ENCODE peak calls at places on chromosomes 2 and 18, in four cellular contexts. L, E, F and B are unnamed samples.

GRCh38 chr2:152406119-152406835 is 71.3 kb downstream of the FMNL2 start:
- DNase-seq in E (no peak), F (no peak), L (no peak), B (no peak)

GRCh38 chr18:13178976-13179375 is 39.6 kb upstream of the LDLRAD4 start:
- DNase-seq in E (no peak), L (no peak), F (no peak), B (no peak)

GRCh38 chr18:5705393-5705792 is 161.6 kb upstream of the EPB41L3 start:
- DNase-seq in L (no peak), F (no peak), E (no peak), B (no peak)

GRCh38 chr18:40094441-40094840 is 1860.6 kb upstream of the PIK3C3 start:
- DNase-seq in F (no peak), E (no peak), L (no peak), B (no peak)

GRCh38 chr2:24972315-24972958 is 682 bp upstream of the DNAJC27 start:
- DNase-seq in L (peak), F (peak), E (peak), B (peak)

GRCh38 chr18:43539862-43540261 is 262.6 kb upstream of the SYT4 start:
- DNase-seq in L (no peak), E (no peak), F (no peak), B (no peak)

GRCh38 chr2:51918113-51918512 is 886.2 kb upstream of the NRXN1 start:
- DNase-seq in L (no peak), F (no peak), E (no peak), B (no peak)

GRCh38 chr2:47243596-47244323 is 88.7 kb upstream of the STPG4 start:
- DNase-seq in L (no peak), E (no peak), F (no peak), B (no peak)

GRCh38 chr18:14747513-14748474 is at the start of gene ANKRD30B:
- DNase-seq in E (no peak), L (no peak), F (no peak), B (no peak)

GRCh38 chr2:108073425-108074072 is 87.2 kb downstream of the SLC5A7 start:
- DNase-seq in F (no peak), E (no peak), L (no peak), B (no peak)

GRCh38 chr2:119525574-119525973 is 1.3 kb upstream of the SCTR start:
- DNase-seq in L (no peak), F (no peak), E (no peak), B (no peak)

GRCh38 chr2:72115361-72116080 is 32.1 kb downstream of the CYP26B1 start:
- DNase-seq in L (no peak), E (no peak), F (no peak), B (no peak)

GRCh38 chr2:129004940-129005490 is 686.3 kb upstream of the HS6ST1 start:
- DNase-seq in L (no peak), F (no peak), E (no peak), B (no peak)

GRCh38 chr2:46351388-46352141 is 54.4 kb downstream of the EPAS1 start:
- DNase-seq in L (no peak), E (no peak), F (no peak), B (no peak)

GRCh38 chr2:23801396-23801795 is 125.5 kb downstream of the ATAD2B start:
- DNase-seq in F (no peak), L (no peak), E (no peak), B (no peak)

GRCh38 chr2:3219536-3219935 is 158.1 kb downstream of the EIPR1 start:
- DNase-seq in F (no peak), E (no peak), L (no peak), B (no peak)

GRCh38 chr2:3224681-3225080 is 152.9 kb downstream of the EIPR1 start:
- DNase-seq in E (no peak), L (no peak), F (no peak), B (no peak)

GRCh38 chr2:3222636-3223035 is 155.0 kb downstream of the EIPR1 start:
- DNase-seq in E (no peak), L (no peak), F (peak), B (no peak)

GRCh38 chr2:3217646-3218045 is 160.0 kb downstream of the EIPR1 start:
- DNase-seq in E (no peak), L (no peak), F (no peak), B (no peak)

GRCh38 chr2:3223080-3223923 is 154.3 kb downstream of the EIPR1 start:
- DNase-seq in E (no peak), L (no peak), F (peak), B (no peak)
- TF ChIP-seq FOXK2 in E (no peak), L (no peak), F (no peak), B (no peak)

GRCh38 chr2:165793779-165794519 is at the start of gene GALNT3:
- DNase-seq in E (no peak), L (no peak), F (no peak), B (peak)

GRCh38 chr2:165787334-165787733 is 6.7 kb downstream of the GALNT3 start:
- DNase-seq in L (no peak), F (no peak), E (no peak), B (no peak)

GRCh38 chr2:165793161-165793778 is 777 bp downstream of the GALNT3 start:
- DNase-seq in F (no peak), E (no peak), L (no peak), B (peak)

GRCh38 chr2:165791811-165792454 is 2.1 kb downstream of the GALNT3 start:
- DNase-seq in F (no peak), L (no peak), E (no peak), B (no peak)

DNA sequence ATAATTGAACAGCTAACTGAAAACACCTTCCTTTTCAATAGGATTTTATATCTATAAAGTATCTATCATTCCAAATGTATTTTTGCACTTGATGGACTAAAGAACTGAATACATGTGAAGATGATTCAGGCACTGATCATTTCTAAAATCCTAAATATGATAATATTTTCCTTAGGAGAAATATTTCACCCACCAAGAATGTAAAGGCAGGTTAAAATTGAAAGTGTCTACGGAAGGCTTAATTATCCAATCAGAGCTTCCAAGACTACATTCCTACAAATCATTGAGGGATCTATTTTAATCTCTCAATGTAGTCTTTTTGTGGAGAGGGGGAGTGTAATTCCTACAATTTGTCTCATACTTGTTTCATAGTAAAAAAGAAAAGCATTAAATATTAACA is 3.6 kb downstream of the GALNT3 start:
- DNase-seq in E (no peak), F (no peak), L (no peak), B (no peak)
- TF ChIP-seq FOXK2 in E (no peak), F (no peak), L (no peak), B (no peak)

GRCh38 chr18:50193796-50194622 is 938 bp downstream of the MYO5B start:
- DNase-seq in L (no peak), F (no peak), E (no peak), B (peak)
- TF ChIP-seq FOXK2 in L (no peak), F (no peak), E (no peak), B (no peak)

DNA sequence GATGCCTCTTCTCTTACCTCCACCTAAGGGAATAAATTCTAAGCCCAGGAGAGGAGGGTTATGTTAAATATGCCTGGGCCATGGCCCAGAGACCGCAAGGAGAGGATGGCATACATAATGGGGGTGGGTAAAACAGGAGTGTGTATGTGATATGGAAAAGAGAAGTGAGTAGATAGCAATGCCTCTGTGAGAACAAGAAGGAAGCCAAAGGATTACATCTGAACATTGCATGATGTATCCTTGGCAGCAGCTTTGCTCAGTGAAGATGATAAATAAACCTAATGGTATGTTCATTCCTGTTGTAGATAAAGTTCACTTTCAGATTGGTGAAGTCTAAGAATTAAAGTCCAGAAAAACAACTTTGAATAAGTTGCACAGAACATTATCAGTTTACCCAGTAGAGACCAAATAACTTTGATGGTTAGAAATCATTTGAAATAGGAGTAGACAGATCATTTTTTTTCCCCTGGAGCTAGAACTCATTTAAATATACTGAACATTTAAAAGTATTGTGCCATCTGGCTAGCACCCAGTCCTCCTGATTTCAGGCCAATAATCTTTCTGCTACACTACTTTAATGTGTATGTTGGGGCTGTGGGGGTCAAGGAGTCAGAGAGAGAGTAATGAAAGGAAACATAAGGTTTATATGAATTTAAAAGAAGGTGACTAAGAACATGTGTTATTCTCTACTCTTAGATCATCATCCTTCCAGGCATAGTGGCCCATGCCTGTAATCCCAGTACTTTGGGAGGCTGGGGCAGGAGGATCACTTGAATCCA is 231.7 kb downstream of the PARD3B start:
- DNase-seq in F (no peak), L (no peak), E (no peak), B (no peak)
- TF ChIP-seq FOXK2 in F (no peak), L (no peak), E (no peak), B (no peak)

GRCh38 chr2:223860809-223861738 is 23.7 kb upstream of the AP1S3 start:
- DNase-seq in L (peak), F (no peak), E (no peak), B (no peak)
- TF ChIP-seq FOXK2 in L (no peak), F (no peak), E (no peak), B (no peak)

GRCh38 chr18:67514901-67515540 is 1.5 kb downstream of the DSEL start:
- DNase-seq in L (no peak), E (no peak), F (no peak), B (no peak)

GRCh38 chr18:67515987-67516431 is 511 bp downstream of the DSEL start:
- DNase-seq in E (peak), L (peak), F (no peak), B (peak)

GRCh38 chr18:67516432-67517223 is at the start of gene DSEL:
- DNase-seq in E (peak), L (peak), F (peak), B (peak)

GRCh38 chr18:67518566-67518965 is 2.0 kb upstream of the DSEL start:
- DNase-seq in F (no peak), L (no peak), E (no peak), B (no peak)

DNA sequence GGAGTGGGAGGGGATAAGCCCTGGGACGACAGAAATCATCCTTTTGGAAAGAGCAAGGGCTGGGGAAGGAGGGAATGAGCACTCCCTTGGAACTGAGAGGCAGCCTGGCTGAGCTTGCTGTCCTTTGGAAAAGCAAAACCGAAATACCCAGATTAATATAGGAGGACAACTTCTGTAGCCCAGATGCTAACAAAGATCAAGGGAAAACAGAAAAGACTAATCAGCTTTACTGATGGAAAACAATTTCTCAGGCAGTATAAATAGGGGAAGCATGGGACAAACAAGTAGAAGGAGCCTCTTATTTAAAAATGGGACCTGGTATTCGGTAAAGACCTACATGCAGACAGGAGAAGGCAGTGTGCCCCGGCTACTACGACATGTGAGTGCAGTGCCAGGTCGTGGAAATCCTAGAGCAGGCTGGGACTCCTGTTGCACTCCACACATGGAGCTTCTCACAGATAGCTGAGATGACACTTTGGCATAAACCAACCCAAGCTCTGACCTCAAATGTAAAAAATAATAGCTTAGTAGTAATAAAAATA is 775 bp upstream of the DSEL start:
- DNase-seq in F (no peak), L (no peak), E (no peak), B (no peak)
- TF ChIP-seq FOXK2 in F (no peak), L (no peak), E (no peak), B (no peak)

GRCh38 chr2:213234641-213235040 is 49.6 kb upstream of the SPAG16 start:
- DNase-seq in F (no peak), L (no peak), E (no peak), B (no peak)

GRCh38 chr2:213235741-213236140 is 48.5 kb upstream of the SPAG16 start:
- DNase-seq in E (no peak), L (no peak), F (no peak), B (no peak)

GRCh38 chr2:213237787-213238186 is 46.5 kb upstream of the SPAG16 start:
- DNase-seq in F (no peak), E (no peak), L (no peak), B (no peak)

GRCh38 chr2:213238753-213239591 is 45.3 kb upstream of the SPAG16 start:
- DNase-seq in L (peak), E (no peak), F (no peak), B (no peak)

DNA sequence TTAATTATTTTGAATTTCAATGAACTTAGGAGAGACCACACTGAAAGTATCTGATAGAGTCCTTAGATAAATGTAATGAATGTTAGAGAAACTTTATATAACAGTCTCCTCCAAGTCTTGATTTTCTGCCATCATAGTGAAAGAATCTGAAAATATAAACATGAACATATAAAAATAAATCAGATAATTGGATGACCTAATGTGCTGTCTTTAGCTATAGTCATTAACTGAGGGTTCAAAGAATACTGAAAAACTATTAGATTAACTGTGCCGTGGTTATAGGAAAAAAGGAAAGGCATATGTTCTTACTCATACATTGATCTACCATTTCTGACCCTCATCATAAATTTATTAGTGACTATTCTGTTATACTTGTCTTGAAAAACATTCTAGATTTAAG is 47.0 kb upstream of the SPAG16 start:
- DNase-seq in L (no peak), F (no peak), E (no peak), B (no peak)
- TF ChIP-seq FOXK2 in L (no peak), F (no peak), E (no peak), B (no peak)

GRCh38 chr18:78906066-78906465 is 73.6 kb upstream of the SALL3 start:
- DNase-seq in E (no peak), F (no peak), L (no peak), B (no peak)
- TF ChIP-seq FOXK2 in E (no peak), F (no peak), L (no peak), B (no peak)

GRCh38 chr18:8658858-8659485 is 46.4 kb upstream of the MTCL1 start:
- DNase-seq in F (no peak), E (no peak), L (no peak), B (no peak)
- TF ChIP-seq FOXK2 in F (no peak), E (no peak), L (no peak), B (no peak)

GRCh38 chr2:37454851-37455762 is 110.7 kb downstream of the QPCT start:
- DNase-seq in F (no peak), L (no peak), E (no peak), B (no peak)

GRCh38 chr2:37457401-37457901 is 113.0 kb downstream of the QPCT start:
- DNase-seq in F (no peak), E (no peak), L (no peak), B (no peak)

GRCh38 chr2:37456479-37456878 is 112.0 kb downstream of the QPCT start:
- DNase-seq in L (no peak), F (no peak), E (no peak), B (no peak)

GRCh38 chr2:37449686-37450392 is 105.4 kb downstream of the QPCT start:
- DNase-seq in L (no peak), E (no peak), F (no peak), B (no peak)

GRCh38 chr2:37453024-37453423 is 108.6 kb downstream of the QPCT start:
- DNase-seq in E (peak), L (no peak), F (no peak), B (no peak)
- TF ChIP-seq FOXK2 in E (no peak), L (no peak), F (no peak), B (no peak)